ENCODE peak calls at places on chromosomes 2 and 18, in six cellular contexts. J is psoas muscle; E is naive thymus-derived CD4-positive, alpha-beta T cell; S is D341Med; R is bronchial epithelial cell; N is HEK293T. B is an unnamed sample.
A peak's percentile ranks its signal among the peaks of the same experiment; 100 is the strongest.

GRCh38 chr18:2112435-2113045 is 458.8 kb downstream of the METTL4 start:
- DNase-seq in J (no peak), E (no peak), S (no peak), R (peak; percentile 78), N (no peak), B (no peak)

GRCh38 chr2:138267161-138267901 is 234.2 kb upstream of the SPOPL start:
- DNase-seq in J (no peak), E (no peak), S (no peak), R (peak; percentile 78), N (no peak), B (no peak)

GRCh38 chr18:57677289-57678211 is 55.9 kb upstream of the NARS1 start:
- DNase-seq in J (no peak), E (no peak), S (no peak), R (no peak), N (no peak), B (no peak)

GRCh38 chr18:25099838-25100393 is 252.1 kb downstream of the ZNF521 start:
- DNase-seq in J (no peak), E (no peak), S (no peak), R (no peak), N (no peak), B (no peak)

GRCh38 chr2:172461591-172462392 is 34.4 kb downstream of the ITGA6 start:
- DNase-seq in J (peak; percentile 41), E (peak; percentile 83), S (peak; percentile 80), R (peak; percentile 49), N (peak; percentile 69), B (peak; percentile 79)

GRCh38 chr2:150599889-150600288 is 112.4 kb upstream of the RND3 start:
- DNase-seq in J (no peak), E (no peak), S (no peak), R (no peak), N (no peak), B (peak; percentile 45)

GRCh38 chr2:215619989-215620388 is 184.1 kb upstream of the FN1 start:
- DNase-seq in J (peak; percentile 43), E (no peak), S (no peak), R (no peak), N (peak; percentile 30), B (no peak)

GRCh38 chr2:158962074-158962473 is 6.4 kb upstream of the TANC1 start:
- DNase-seq in J (no peak), E (no peak), S (no peak), R (no peak), N (no peak), B (no peak)

GRCh38 chr2:44996356-44996755 is 12.9 kb downstream of the SIX2 start:
- DNase-seq in J (no peak), E (no peak), S (no peak), R (no peak), N (no peak), B (no peak)

GRCh38 chr2:214577769-214578168 is 166.9 kb downstream of the VWC2L start:
- DNase-seq in J (no peak), E (no peak), S (no peak), R (peak; percentile 66), N (no peak), B (no peak)

GRCh38 chr2:50335852-50336251 is 696.1 kb downstream of the NRXN1 start:
- DNase-seq in J (no peak), E (no peak), S (no peak), R (no peak), N (no peak), B (no peak)

GRCh38 chr2:121080013-121080772 is 204.8 kb downstream of the TFCP2L1 start:
- DNase-seq in J (no peak), E (peak; percentile 37), S (peak; percentile 75), R (peak; percentile 41), N (peak; percentile 73), B (peak; percentile 78)

GRCh38 chr2:42132066-42132965 is 36.8 kb upstream of the EML4 start:
- DNase-seq in J (no peak), E (no peak), S (no peak), R (no peak), N (no peak), B (no peak)

GRCh38 chr2:234564719-234565118 is 67.8 kb upstream of the ARL4C start:
- DNase-seq in J (no peak), E (no peak), S (no peak), R (peak; percentile 9), N (no peak), B (peak; percentile 65)